ENCODE peak calls at places on chromosome 6, in five cellular contexts. One of them, this sample, is unnamed.

GRCh38 chr6:14266266-14266665 is 148.7 kb downstream of the CD83 start:
- DNase-seq in sigmoid colon: no peak
- DNase-seq in breast epithelium: no peak
- DNase-seq in tibial artery: no peak
- DNase-seq in OCI-LY7: peak; percentile 51
- DNase-seq in this sample: no peak

GRCh38 chr6:13794184-13794583 is 20.2 kb downstream of the MCUR1 start:
- DNase-seq in sigmoid colon: no peak
- DNase-seq in breast epithelium: no peak
- DNase-seq in tibial artery: no peak
- DNase-seq in OCI-LY7: no peak
- DNase-seq in this sample: peak; percentile 71

GRCh38 chr6:23244300-23244699 is 674.9 kb downstream of the HDGFL1 start:
- DNase-seq in sigmoid colon: no peak
- DNase-seq in breast epithelium: no peak
- DNase-seq in tibial artery: no peak
- DNase-seq in OCI-LY7: no peak
- DNase-seq in this sample: no peak

GRCh38 chr6:125132058-125132457 is 21.5 kb upstream of the TPD52L1 start:
- DNase-seq in sigmoid colon: no peak
- DNase-seq in breast epithelium: no peak
- DNase-seq in tibial artery: no peak
- DNase-seq in OCI-LY7: no peak
- DNase-seq in this sample: no peak

GRCh38 chr6:145076110-145076841 is 659.0 kb downstream of the EPM2A start:
- DNase-seq in sigmoid colon: no peak
- DNase-seq in breast epithelium: no peak
- DNase-seq in tibial artery: no peak
- DNase-seq in OCI-LY7: no peak
- DNase-seq in this sample: no peak

GRCh38 chr6:11317885-11318771 is 85.7 kb upstream of the NEDD9 start:
- DNase-seq in sigmoid colon: peak; percentile 85
- DNase-seq in breast epithelium: peak; percentile 89
- DNase-seq in tibial artery: no peak
- DNase-seq in OCI-LY7: no peak
- DNase-seq in this sample: peak; percentile 73

GRCh38 chr6:1321715-1322114 is 9.8 kb downstream of the FOXQ1 start:
- DNase-seq in sigmoid colon: no peak
- DNase-seq in breast epithelium: no peak
- DNase-seq in tibial artery: no peak
- DNase-seq in OCI-LY7: no peak
- DNase-seq in this sample: no peak

GRCh38 chr6:132763269-132763668 is 5.6 kb upstream of the VNN2 start:
- DNase-seq in sigmoid colon: no peak
- DNase-seq in breast epithelium: no peak
- DNase-seq in tibial artery: no peak
- DNase-seq in OCI-LY7: peak; percentile 83
- DNase-seq in this sample: peak; percentile 79

GRCh38 chr6:16141514-16141913 is 12.6 kb downstream of the MYLIP start:
- DNase-seq in sigmoid colon: no peak
- DNase-seq in breast epithelium: no peak
- DNase-seq in tibial artery: no peak
- DNase-seq in OCI-LY7: no peak
- DNase-seq in this sample: no peak

GRCh38 chr6:84462697-84463096 is 235.3 kb upstream of the CEP162 start:
- DNase-seq in sigmoid colon: no peak
- DNase-seq in breast epithelium: no peak
- DNase-seq in tibial artery: no peak
- DNase-seq in OCI-LY7: no peak
- DNase-seq in this sample: no peak

GRCh38 chr6:127119361-127120108 is 1.1 kb downstream of the RSPO3 start:
- DNase-seq in sigmoid colon: peak; percentile 66
- DNase-seq in breast epithelium: no peak
- DNase-seq in tibial artery: peak; percentile 62
- DNase-seq in OCI-LY7: no peak
- DNase-seq in this sample: peak; percentile 54

GRCh38 chr6:105372862-105373182 is 30.1 kb downstream of the PREP start:
- DNase-seq in sigmoid colon: no peak
- DNase-seq in breast epithelium: peak; percentile 88
- DNase-seq in tibial artery: no peak
- DNase-seq in OCI-LY7: no peak
- DNase-seq in this sample: no peak

GRCh38 chr6:47525330-47526057 is 47.9 kb downstream of the CD2AP start:
- DNase-seq in sigmoid colon: no peak
- DNase-seq in breast epithelium: no peak
- DNase-seq in tibial artery: no peak
- DNase-seq in OCI-LY7: no peak
- DNase-seq in this sample: no peak

GRCh38 chr6:157020398-157021266 is 243.5 kb downstream of the ARID1B start:
- DNase-seq in sigmoid colon: no peak
- DNase-seq in breast epithelium: peak; percentile 40
- DNase-seq in tibial artery: no peak
- DNase-seq in OCI-LY7: peak; percentile 68
- DNase-seq in this sample: peak; percentile 91

GRCh38 chr6:134594881-134595280 is 277.0 kb upstream of the SGK1 start:
- DNase-seq in sigmoid colon: no peak
- DNase-seq in breast epithelium: no peak
- DNase-seq in tibial artery: no peak
- DNase-seq in OCI-LY7: no peak
- DNase-seq in this sample: no peak

GRCh38 chr6:81950877-81951276 is 198.4 kb upstream of the TENT5A start:
- DNase-seq in sigmoid colon: no peak
- DNase-seq in breast epithelium: no peak
- DNase-seq in tibial artery: no peak
- DNase-seq in OCI-LY7: no peak
- DNase-seq in this sample: peak; percentile 55

GRCh38 chr6:139173822-139174221 is 38.9 kb downstream of the HECA start:
- DNase-seq in sigmoid colon: no peak
- DNase-seq in breast epithelium: no peak
- DNase-seq in tibial artery: no peak
- DNase-seq in OCI-LY7: no peak
- DNase-seq in this sample: no peak

DNA sequence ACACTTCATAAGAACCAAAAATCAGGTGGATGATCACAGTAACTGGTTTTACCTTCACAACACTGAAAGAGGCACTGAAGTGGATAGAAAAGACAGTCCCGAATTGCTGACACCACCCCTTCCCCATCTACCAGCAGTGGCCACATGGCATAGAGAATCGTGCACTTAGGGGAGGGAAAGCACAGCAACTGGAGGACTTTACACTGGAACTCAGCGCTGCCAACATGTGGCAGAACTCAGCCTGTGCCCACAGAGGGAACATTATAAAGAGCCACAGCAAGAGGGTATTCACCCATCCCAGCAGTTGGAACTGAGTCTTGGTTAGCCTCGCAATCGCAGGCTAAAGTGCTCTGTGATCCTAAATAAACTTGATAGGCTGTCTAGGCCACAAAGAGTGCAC is 6.5 kb upstream of the KIAA1586 start:
- DNase-seq in sigmoid colon: no peak
- DNase-seq in breast epithelium: no peak
- DNase-seq in tibial artery: no peak
- DNase-seq in OCI-LY7: peak; percentile 40
- DNase-seq in this sample: peak; percentile 15
- TF ChIP-seq CTCF in sigmoid colon: no peak
- TF ChIP-seq CTCF in breast epithelium: no peak
- TF ChIP-seq CTCF in tibial artery: no peak
- TF ChIP-seq CTCF in OCI-LY7: peak; percentile 51
- TF ChIP-seq CTCF in this sample: no peak

GRCh38 chr6:138032571-138032970 is 74.6 kb downstream of the PERP start:
- DNase-seq in sigmoid colon: no peak
- DNase-seq in breast epithelium: no peak
- DNase-seq in tibial artery: no peak
- DNase-seq in OCI-LY7: no peak
- DNase-seq in this sample: no peak

GRCh38 chr6:138030872-138031271 is 76.3 kb downstream of the PERP start:
- DNase-seq in sigmoid colon: no peak
- DNase-seq in breast epithelium: no peak
- DNase-seq in tibial artery: no peak
- DNase-seq in OCI-LY7: no peak
- DNase-seq in this sample: peak; percentile 32

GRCh38 chr6:138031417-138031816 is 75.8 kb downstream of the PERP start:
- DNase-seq in sigmoid colon: no peak
- DNase-seq in breast epithelium: no peak
- DNase-seq in tibial artery: no peak
- DNase-seq in OCI-LY7: no peak
- DNase-seq in this sample: peak; percentile 8

GRCh38 chr6:138034229-138034628 is 73.0 kb downstream of the PERP start:
- DNase-seq in sigmoid colon: no peak
- DNase-seq in breast epithelium: no peak
- DNase-seq in tibial artery: no peak
- DNase-seq in OCI-LY7: no peak
- DNase-seq in this sample: no peak

GRCh38 chr6:138031850-138032249 is 75.4 kb downstream of the PERP start:
- DNase-seq in sigmoid colon: no peak
- DNase-seq in breast epithelium: no peak
- DNase-seq in tibial artery: no peak
- DNase-seq in OCI-LY7: no peak
- DNase-seq in this sample: peak; percentile 29
- H3K4me3 ChIP-seq in sigmoid colon: no peak overlapping the region
- H3K4me3 ChIP-seq in breast epithelium: no peak overlapping the region
- H3K4me3 ChIP-seq in tibial artery: no peak overlapping the region
- H3K4me3 ChIP-seq in OCI-LY7: no peak overlapping the region
- H3K4me3 ChIP-seq in this sample: no peak overlapping the region

DNA sequence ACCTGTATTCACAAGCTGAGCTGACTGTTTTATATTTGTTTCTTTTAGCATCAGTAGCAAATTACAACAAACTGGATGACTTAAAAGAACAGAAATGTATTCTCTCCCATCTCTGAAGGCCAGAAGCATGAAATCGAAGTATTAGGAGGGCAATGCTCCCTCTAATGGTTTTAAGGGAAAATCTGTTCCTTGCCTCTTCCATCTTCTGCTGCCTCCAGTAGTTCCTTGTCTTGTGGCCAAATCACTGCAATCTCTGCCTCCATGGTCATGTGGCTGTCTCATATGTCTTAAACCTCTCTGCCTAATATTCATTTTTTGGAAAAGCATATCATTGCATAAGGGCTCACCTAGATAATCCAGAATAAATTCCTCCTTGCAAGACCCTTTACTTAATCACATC is 25.2 kb upstream of the ASCC3 start:
- DNase-seq in sigmoid colon: no peak
- DNase-seq in breast epithelium: no peak
- DNase-seq in tibial artery: no peak
- DNase-seq in OCI-LY7: no peak
- DNase-seq in this sample: no peak
- TF ChIP-seq CTCF in sigmoid colon: no peak
- TF ChIP-seq CTCF in breast epithelium: no peak
- TF ChIP-seq CTCF in tibial artery: no peak
- TF ChIP-seq CTCF in OCI-LY7: no peak
- TF ChIP-seq CTCF in this sample: no peak

DNA sequence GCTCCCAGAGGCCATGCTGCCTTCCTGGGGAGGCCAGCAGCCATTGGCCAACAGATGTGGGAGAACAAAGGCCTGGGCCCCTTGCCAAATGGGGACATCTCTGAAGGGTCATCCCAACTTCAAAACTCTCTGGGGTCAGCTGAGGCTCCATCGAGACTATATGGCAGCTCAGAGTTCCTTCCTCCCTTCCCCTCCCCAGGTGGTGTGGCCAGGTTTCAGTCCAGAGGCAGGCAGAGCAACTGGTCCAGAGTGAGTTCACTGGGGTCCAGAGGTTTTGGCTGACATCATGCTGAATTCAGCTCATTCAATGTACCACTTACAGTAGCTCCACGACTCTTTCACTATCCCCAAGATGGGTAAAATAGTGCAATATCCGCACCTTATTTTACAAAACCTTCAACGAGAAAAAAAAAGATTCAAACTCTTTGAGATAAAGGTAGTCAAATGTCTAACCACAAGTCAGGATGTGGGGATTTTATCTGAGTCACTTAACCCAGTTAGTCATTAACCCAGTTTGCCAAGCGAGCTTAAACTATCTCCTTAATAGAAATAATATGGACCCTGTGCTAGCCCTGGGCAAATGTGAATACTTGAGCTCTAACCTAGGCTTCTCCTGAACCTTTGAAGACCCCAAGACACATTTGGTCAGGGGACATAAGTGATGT is 108.4 kb upstream of the PLEKHG1 start:
- DNase-seq in sigmoid colon: no peak
- DNase-seq in breast epithelium: no peak
- DNase-seq in tibial artery: no peak
- DNase-seq in OCI-LY7: no peak
- DNase-seq in this sample: peak; percentile 43
- H3K4me3 ChIP-seq in sigmoid colon: no peak overlapping the region
- H3K4me3 ChIP-seq in breast epithelium: no peak overlapping the region
- H3K4me3 ChIP-seq in tibial artery: no peak overlapping the region
- H3K4me3 ChIP-seq in OCI-LY7: no peak overlapping the region
- H3K4me3 ChIP-seq in this sample: no peak overlapping the region

GRCh38 chr6:39362487-39362865 is 40.0 kb upstream of the KCNK16 start:
- DNase-seq in sigmoid colon: no peak
- DNase-seq in breast epithelium: no peak
- DNase-seq in tibial artery: no peak
- DNase-seq in OCI-LY7: no peak
- DNase-seq in this sample: no peak
- TF ChIP-seq CTCF in sigmoid colon: no peak
- TF ChIP-seq CTCF in breast epithelium: no peak
- TF ChIP-seq CTCF in tibial artery: no peak
- TF ChIP-seq CTCF in OCI-LY7: no peak
- TF ChIP-seq CTCF in this sample: peak; percentile 13

GRCh38 chr6:28217890-28218289 is 7.2 kb upstream of the ZSCAN9 start:
- DNase-seq in sigmoid colon: no peak
- DNase-seq in breast epithelium: no peak
- DNase-seq in tibial artery: no peak
- DNase-seq in OCI-LY7: no peak
- DNase-seq in this sample: no peak
- H3K4me3 ChIP-seq in sigmoid colon: peak overlapping the region; percentile 70
- H3K4me3 ChIP-seq in breast epithelium: no peak overlapping the region
- H3K4me3 ChIP-seq in tibial artery: no peak overlapping the region
- H3K4me3 ChIP-seq in OCI-LY7: no peak overlapping the region
- H3K4me3 ChIP-seq in this sample: peak overlapping the region; percentile 79

This sample was measured in GM12865.